ENCODE peak calls at places on chromosomes 6 and 20, in six cellular contexts. P is HAP-1, E is mucosa of descending colon, O is spleen, X is heart right ventricle, F is transverse colon. V is an unnamed sample.

GRCh38 chr6:52399511-52400315 is 20.4 kb upstream of the EFHC1 start:
- DNase-seq in P (peak; percentile 80), F (peak; percentile 42), E (peak; percentile 69), O (no peak), X (peak; percentile 30), V (no peak)

GRCh38 chr6:109743739-109744138 is 52.6 kb downstream of the FIG4 start:
- DNase-seq in O (no peak), E (no peak), X (no peak), P (no peak), F (no peak), V (no peak)

GRCh38 chr20:36629719-36630340 is 16.2 kb downstream of the SLA2 start:
- DNase-seq in P (no peak), O (peak; percentile 87), X (no peak), E (peak; percentile 32), F (peak; percentile 44), V (no peak)

GRCh38 chr20:18999076-18999475 is 185.5 kb downstream of the SCP2D1 start:
- DNase-seq in F (no peak), O (no peak), P (no peak), E (no peak), X (no peak), V (no peak)

GRCh38 chr20:45826381-45827019 is 612 bp downstream of the TNNC2 start:
- DNase-seq in P (no peak), F (no peak), E (no peak), O (no peak), X (no peak), V (no peak)

GRCh38 chr6:158647501-158647900 is 2.4 kb upstream of the SYTL3 start:
- DNase-seq in P (no peak), E (no peak), X (no peak), O (no peak), F (no peak), V (no peak)

GRCh38 chr20:32227744-32228688 is 20.3 kb downstream of the POFUT1 start:
- DNase-seq in O (peak; percentile 74), F (peak; percentile 88), X (peak; percentile 12), P (no peak), E (peak; percentile 93), V (no peak)

GRCh38 chr6:72649032-72649984 is 27.4 kb downstream of the KCNQ5 start:
- DNase-seq in X (no peak), E (no peak), P (no peak), O (no peak), F (no peak), V (no peak)

GRCh38 chr6:105211831-105212230 is 32.0 kb upstream of the POPDC3 start:
- DNase-seq in E (no peak), F (no peak), P (no peak), O (no peak), X (no peak), V (no peak)

GRCh38 chr20:58688838-58689237 is 3.8 kb upstream of the NPEPL1 start:
- DNase-seq in P (no peak), O (no peak), E (no peak), F (no peak), X (no peak), V (no peak)

GRCh38 chr20:38728911-38729642 is 4.8 kb downstream of the SLC32A1 start:
- DNase-seq in X (no peak), E (no peak), P (no peak), F (no peak), O (no peak), V (no peak)

GRCh38 chr20:23299673-23300050 is 50.9 kb upstream of the NXT1 start:
- DNase-seq in E (no peak), X (no peak), P (no peak), O (no peak), F (no peak), V (no peak)

GRCh38 chr20:47419953-47420352 is 63.5 kb upstream of the ZMYND8 start:
- DNase-seq in F (no peak), O (no peak), E (no peak), P (no peak), X (no peak), V (no peak)

GRCh38 chr6:17115251-17116089 is 13.6 kb downstream of the STMND1 start:
- DNase-seq in F (no peak), O (no peak), X (no peak), P (peak; percentile 23), E (no peak), V (no peak)

GRCh38 chr6:159527351-159527750 is 165.7 kb downstream of the SOD2 start:
- DNase-seq in E (no peak), X (no peak), O (no peak), P (no peak), F (no peak), V (no peak)

GRCh38 chr6:168799067-168799466 is 358.1 kb downstream of the SMOC2 start:
- DNase-seq in O (no peak), P (no peak), X (no peak), F (no peak), E (no peak), V (no peak)

GRCh38 chr6:36596359-36596758 is 2.2 kb downstream of the SRSF3 start:
- DNase-seq in E (no peak), O (no peak), F (peak; percentile 3), P (no peak), X (no peak), V (no peak)

GRCh38 chr6:36598326-36598725 is 4.2 kb downstream of the SRSF3 start:
- DNase-seq in O (no peak), F (peak; percentile 22), E (no peak), P (no peak), X (no peak), V (no peak)

GRCh38 chr6:36598739-36599318 is 4.7 kb downstream of the SRSF3 start:
- DNase-seq in P (no peak), O (no peak), E (no peak), X (no peak), F (peak; percentile 5), V (no peak)

GRCh38 chr6:36599791-36600209 is 5.6 kb downstream of the SRSF3 start:
- DNase-seq in E (no peak), X (no peak), O (peak; percentile 78), F (no peak), P (no peak), V (peak; percentile 49)

GRCh38 chr6:36597775-36598174 is 3.6 kb downstream of the SRSF3 start:
- DNase-seq in E (no peak), X (no peak), P (no peak), O (no peak), F (peak; percentile 6), V (no peak)
- H3K4me3 ChIP-seq in E (no peak overlapping the region), X (peak overlapping the region; percentile 62), P (peak overlapping the region; percentile 99), O (peak overlapping the region; percentile 72), F (peak overlapping the region; percentile 87), V (peak overlapping the region; percentile 82)

GRCh38 chr6:155993248-155993647 is 537.6 kb upstream of the NOX3 start:
- DNase-seq in P (no peak), O (no peak), F (no peak), X (no peak), E (no peak), V (no peak)
- H3K4me3 ChIP-seq in P (no peak overlapping the region), O (no peak overlapping the region), F (no peak overlapping the region), X (no peak overlapping the region), E (no peak overlapping the region), V (no peak overlapping the region)

DNA sequence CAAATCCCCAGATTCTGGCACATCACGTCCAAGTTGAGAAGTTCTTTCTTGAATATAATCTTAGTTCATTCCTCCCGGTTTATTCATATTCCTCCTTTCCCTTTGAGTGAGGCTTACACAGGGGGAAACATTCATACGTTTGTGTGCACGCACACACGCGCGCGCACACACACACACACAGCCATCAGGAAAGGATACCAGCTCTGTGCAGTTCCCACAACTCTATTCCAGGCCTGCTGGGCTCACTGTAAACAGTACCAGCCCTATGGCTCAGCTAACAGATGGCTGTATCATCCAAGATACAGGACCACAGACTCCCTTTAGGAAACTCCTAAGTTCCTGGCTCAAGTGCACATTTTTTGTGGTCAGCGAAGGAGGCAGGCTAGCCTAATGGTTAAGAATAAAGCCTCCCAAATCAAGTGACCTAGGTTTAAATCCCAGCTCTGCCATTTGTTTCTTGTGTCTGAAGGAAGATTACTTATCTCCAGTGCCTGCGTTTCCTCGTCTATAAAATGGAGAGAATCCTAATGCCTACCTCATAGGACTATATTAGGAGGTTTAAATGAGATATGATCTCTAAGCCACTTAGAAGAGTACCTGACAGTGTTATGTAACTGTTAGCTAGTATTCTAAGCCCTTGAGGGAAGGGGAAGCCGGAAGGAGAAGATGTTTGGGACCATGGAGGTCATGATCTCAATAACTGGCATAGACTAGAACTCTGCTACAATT is 3.7 kb upstream of the TAF8 start:
- DNase-seq in P (no peak), O (no peak), X (no peak), E (no peak), F (no peak), V (no peak)
- H3K4me3 ChIP-seq in P (no peak overlapping the region), O (peak overlapping the region; percentile 93), X (no peak overlapping the region), E (no peak overlapping the region), F (peak overlapping the region; percentile 6), V (peak overlapping the region; percentile 67)

GRCh38 chr6:12012566-12013367 is 655 bp downstream of the HIVEP1 start:
- DNase-seq in X (peak; percentile 67), E (peak; percentile 80), P (peak; percentile 83), O (peak; percentile 93), F (peak; percentile 70), V (peak; percentile 78)
- H3K4me3 ChIP-seq in X (peak overlapping the region; percentile 70), E (peak overlapping the region; percentile 60), P (peak overlapping the region; percentile 73), O (peak overlapping the region; percentile 71), F (peak overlapping the region; percentile 93), V (peak overlapping the region; percentile 84)

DNA sequence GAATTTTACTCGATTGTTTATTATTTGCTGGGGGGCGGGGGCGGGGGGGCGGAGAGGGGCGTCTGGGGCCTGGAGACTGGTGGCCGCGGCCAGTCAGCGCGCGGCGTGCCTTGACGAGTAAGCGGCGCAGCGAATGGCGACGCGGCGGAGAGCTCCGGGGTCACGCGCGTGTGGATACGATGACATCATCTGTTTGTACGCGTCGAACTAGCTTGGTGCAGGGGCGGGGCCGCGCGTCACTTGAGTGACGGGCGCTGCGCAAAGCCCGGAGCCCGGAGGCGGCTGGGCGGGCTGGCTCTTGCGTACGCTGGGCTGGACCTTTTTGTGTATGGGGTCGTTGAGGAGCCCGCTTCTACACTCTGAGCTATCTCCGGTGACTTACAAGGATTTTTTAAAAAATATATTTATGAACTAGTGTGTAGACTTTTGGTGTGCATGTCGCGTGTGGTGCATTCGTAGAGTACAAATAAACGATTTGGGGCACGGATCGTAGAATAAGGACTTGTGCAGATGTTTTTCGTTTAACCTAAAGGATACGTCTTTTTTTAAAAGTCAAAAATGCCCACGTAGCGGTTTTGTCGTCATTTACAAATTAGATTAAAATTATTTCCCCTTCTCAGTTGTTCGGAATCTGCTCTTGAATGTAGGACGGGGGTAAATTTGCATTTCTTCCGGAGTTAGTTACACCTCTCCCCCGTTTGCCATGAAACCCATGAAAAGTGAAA is 2.2 kb upstream of the FOXO3 start:
- DNase-seq in X (peak; percentile 98), O (peak; percentile 99), F (peak; percentile 99), E (peak; percentile 99), P (peak; percentile 95), V (peak; percentile 99)
- H3K4me3 ChIP-seq in X (peak overlapping the region; percentile 95), O (peak overlapping the region; percentile 84), F (peak overlapping the region; percentile 97), E (peak overlapping the region; percentile 79), P (peak overlapping the region; percentile 84), V (peak overlapping the region; percentile 85)

V was measured in dorsolateral prefrontal cortex.